ENCODE peak calls at places on chromosomes 1 and 21, in ten cellular contexts. P is NCI-H1417; B is tibial artery; V is NCI-H1436 treated with DMSO at 0.1 percent for 48 hours; K is foreskin keratinocyte; W is GM04503; E is esophagus muscularis mucosa; X is sigmoid colon; Q is T-helper 1 cell; T is activated CD4-positive, CD25-positive, alpha-beta regulatory T cell treated with anti-CD3 and anti-CD28 coated beads, Interleukin-2, amount 50 U/mL, for 72 hours. M is an unnamed sample.

GRCh38 chr1:22282281-22282970 is 139.5 kb upstream of the WNT4 start:
- DNase-seq in P (no peak), B (peak), V (no peak), K (no peak), W (no peak), E (no peak), X (no peak), Q (no peak), T (no peak), M (no peak)

GRCh38 chr1:183417691-183418491 is at the start of gene NMNAT2:
- DNase-seq in P (peak), B (no peak), V (no peak), K (no peak), W (no peak), E (no peak), X (peak), Q (no peak), T (no peak), M (no peak)

GRCh38 chr21:37855568-37856391 is 60.5 kb downstream of the KCNJ6 start:
- DNase-seq in P (no peak), B (no peak), V (no peak), K (no peak), W (peak), E (no peak), X (no peak), Q (no peak), T (no peak), M (no peak)

GRCh38 chr1:76330993-76331603 is 256.6 kb downstream of the ST6GALNAC3 start:
- DNase-seq in P (peak), B (no peak), V (peak), K (peak), W (no peak), E (no peak), X (no peak), Q (peak), T (no peak), M (peak)

GRCh38 chr1:19405761-19406481 is 79.4 kb downstream of the CAPZB start:
- DNase-seq in P (peak), B (no peak), V (peak), K (no peak), W (no peak), E (no peak), X (no peak), Q (no peak), T (no peak), M (no peak)

GRCh38 chr1:107949467-107950253 is 15.3 kb downstream of the VAV3 start:
- DNase-seq in P (no peak), B (no peak), V (no peak), K (no peak), W (no peak), E (no peak), X (no peak), Q (peak), T (no peak), M (no peak)

GRCh38 chr1:109240158-109241152 is 8.9 kb upstream of the CELSR2 start:
- DNase-seq in P (no peak), B (no peak), V (no peak), K (peak), W (no peak), E (peak), X (peak), Q (no peak), T (no peak), M (peak)

GRCh38 chr1:176206006-176206960 is 803 bp downstream of the COP1 start:
- DNase-seq in P (no peak), B (peak), V (no peak), K (peak), W (peak), E (no peak), X (peak), Q (peak), T (peak), M (peak)